ENCODE peak calls at places on chromosomes 3 and 15, in eight cellular contexts. V, P, Z, N, B, J, K and Q are unnamed samples.

GRCh38 chr3:127037423-127037841 is 54.5 kb downstream of the PLXNA1 start:
- DNase-seq in V (no peak), P (no peak), Z (no peak), N (no peak), B (no peak), J (no peak), K (no peak), Q (no peak)

GRCh38 chr3:40103829-40104228 is 205.7 kb upstream of the EIF1B start:
- DNase-seq in V (no peak), P (no peak), Z (no peak), N (no peak), B (no peak), J (no peak), K (no peak), Q (no peak)

GRCh38 chr15:69795601-69796000 is 302.1 kb downstream of the TLE3 start:
- DNase-seq in V (no peak), P (no peak), Z (no peak), N (no peak), B (no peak), J (no peak), K (no peak), Q (no peak)

GRCh38 chr3:196992461-196993065 is 23.9 kb upstream of the PIGZ start:
- DNase-seq in V (no peak), P (no peak), Z (no peak), N (no peak), B (no peak), J (no peak), K (no peak), Q (peak; percentile 6)

GRCh38 chr3:128485283-128486156 is 7.5 kb downstream of the GATA2 start:
- DNase-seq in V (no peak), P (no peak), Z (no peak), N (no peak), B (no peak), J (no peak), K (no peak), Q (no peak)

GRCh38 chr3:108744762-108745161 is 12.4 kb downstream of the RETNLB start:
- DNase-seq in V (peak; percentile 1), P (no peak), Z (no peak), N (no peak), B (no peak), J (no peak), K (no peak), Q (no peak)

GRCh38 chr3:78804251-78805037 is 963.4 kb downstream of the ROBO1 start:
- DNase-seq in V (peak; percentile 8), P (peak; percentile 92), Z (no peak), N (no peak), B (no peak), J (no peak), K (no peak), Q (no peak)

GRCh38 chr3:144524531-144524930 is 552.9 kb downstream of the DIPK2A start:
- DNase-seq in V (no peak), P (no peak), Z (no peak), N (no peak), B (no peak), J (no peak), K (no peak), Q (no peak)

GRCh38 chr15:100833432-100834389 is 45.9 kb upstream of the ALDH1A3 start:
- DNase-seq in V (no peak), P (no peak), Z (no peak), N (no peak), B (no peak), J (no peak), K (no peak), Q (no peak)

GRCh38 chr15:75955720-75956119 is 52.0 kb downstream of the FBXO22 start:
- DNase-seq in V (no peak), P (no peak), Z (no peak), N (no peak), B (no peak), J (no peak), K (no peak), Q (no peak)

GRCh38 chr3:22569570-22569969 is 633.6 kb upstream of the UBE2E2 start:
- DNase-seq in V (no peak), P (no peak), Z (no peak), N (no peak), B (no peak), J (no peak), K (no peak), Q (no peak)

GRCh38 chr15:64681424-64682024 is 93.9 kb downstream of the RBPMS2 start:
- DNase-seq in V (peak; percentile 67), P (peak; percentile 72), Z (no peak), N (peak; percentile 56), B (no peak), J (peak; percentile 62), K (no peak), Q (peak; percentile 87)

GRCh38 chr15:87792250-87793030 is 464.1 kb downstream of the NTRK3 start:
- DNase-seq in V (no peak), P (no peak), Z (no peak), N (no peak), B (no peak), J (no peak), K (no peak), Q (no peak)

GRCh38 chr3:14204605-14205284 is 26.1 kb downstream of the LSM3 start:
- DNase-seq in V (peak; percentile 60), P (peak; percentile 67), Z (no peak), N (no peak), B (no peak), J (no peak), K (no peak), Q (no peak)

GRCh38 chr15:41897327-41897726 is 3.5 kb upstream of the SPTBN5 start:
- DNase-seq in V (no peak), P (no peak), Z (no peak), N (no peak), B (no peak), J (no peak), K (no peak), Q (no peak)

GRCh38 chr3:194491996-194492395 is 5.2 kb upstream of the ATP13A3 start:
- DNase-seq in V (no peak), P (no peak), Z (no peak), N (no peak), B (no peak), J (no peak), K (no peak), Q (no peak)

GRCh38 chr3:55343486-55344357 is 143.4 kb downstream of the WNT5A start:
- DNase-seq in V (peak; percentile 45), P (no peak), Z (no peak), N (no peak), B (no peak), J (no peak), K (no peak), Q (no peak)

GRCh38 chr3:59717679-59718205 is 667.9 kb upstream of the CFAP20DC start:
- DNase-seq in V (no peak), P (no peak), Z (no peak), N (no peak), B (no peak), J (no peak), K (no peak), Q (peak; percentile 24)

GRCh38 chr3:72152551-72153476 is 367.9 kb upstream of the PROK2 start:
- DNase-seq in V (peak; percentile 51), P (peak; percentile 92), Z (no peak), N (no peak), B (no peak), J (no peak), K (no peak), Q (no peak)

GRCh38 chr3:177585271-177585670 is 388.0 kb upstream of the TBL1XR1 start:
- DNase-seq in V (no peak), P (no peak), Z (no peak), N (no peak), B (no peak), J (no peak), K (no peak), Q (no peak)

GRCh38 chr3:49723301-49723630 is 485 bp downstream of the GMPPB start:
- DNase-seq in V (peak; percentile 47), P (peak; percentile 43), Z (peak; percentile 38), N (peak; percentile 45), B (peak; percentile 61), J (peak; percentile 73), K (no peak), Q (peak; percentile 50)

GRCh38 chr15:38864827-38865604 is 300.4 kb upstream of the RASGRP1 start:
- DNase-seq in V (no peak), P (peak; percentile 99), Z (no peak), N (no peak), B (no peak), J (no peak), K (no peak), Q (no peak)